ENCODE peak calls at places on chromosomes 5 and 9, in eight cellular contexts. Y is HepG2, S is IMR-90, J is GM23248, K is keratinocyte, G is OCI-LY7, X is neuronal stem cell, W is H9. Q is an unnamed sample.

GRCh38 chr9:31389075-31389474 is 995.4 kb upstream of the ACO1 start:
- DNase-seq in Y (no peak), S (no peak), J (no peak), K (no peak), G (no peak), X (no peak), W (no peak), Q (no peak)

GRCh38 chr5:151130922-151131891 is 26.4 kb downstream of the ANXA6 start:
- DNase-seq in Y (no peak), S (peak), J (no peak), K (no peak), G (no peak), X (no peak), W (no peak), Q (no peak)

GRCh38 chr5:140408750-140409241 is 7.2 kb downstream of the ANKHD1 start:
- DNase-seq in Y (no peak), S (no peak), J (no peak), K (no peak), G (no peak), X (no peak), W (no peak), Q (peak)

GRCh38 chr5:80372780-80373179 is 35.1 kb upstream of the ZFYVE16 start:
- DNase-seq in Y (no peak), S (no peak), J (no peak), K (no peak), G (no peak), X (no peak), W (no peak), Q (no peak)

GRCh38 chr9:135906291-135907005 is 898 bp downstream of the CAMSAP1 start:
- DNase-seq in Y (no peak), S (peak), J (peak), K (no peak), G (peak), X (peak), W (no peak), Q (peak)

GRCh38 chr9:70165006-70165602 is 93.7 kb upstream of the SMC5 start:
- DNase-seq in Y (no peak), S (peak), J (no peak), K (no peak), G (no peak), X (peak), W (no peak), Q (no peak)

GRCh38 chr9:34958411-34958982 is 412 bp downstream of the PHF24 start:
- DNase-seq in Y (no peak), S (no peak), J (no peak), K (no peak), G (no peak), X (no peak), W (no peak), Q (no peak)

GRCh38 chr5:172766287-172767104 is 4.5 kb downstream of the DUSP1 start:
- DNase-seq in Y (peak), S (peak), J (peak), K (no peak), G (no peak), X (no peak), W (no peak), Q (peak)

GRCh38 chr9:79946718-79947117 is 375.0 kb downstream of the TLE4 start:
- DNase-seq in Y (no peak), S (peak), J (no peak), K (no peak), G (no peak), X (no peak), W (no peak), Q (no peak)

GRCh38 chr9:119003218-119003617 is 366.0 kb downstream of the BRINP1 start:
- DNase-seq in Y (no peak), S (peak), J (peak), K (no peak), G (no peak), X (no peak), W (no peak), Q (no peak)

GRCh38 chr5:170511550-170511949 is 7.7 kb downstream of the KCNIP1 start:
- DNase-seq in Y (no peak), S (no peak), J (no peak), K (no peak), G (no peak), X (no peak), W (no peak), Q (no peak)

GRCh38 chr9:127873886-127874285 is 3.6 kb downstream of the AK1 start:
- DNase-seq in Y (no peak), S (no peak), J (peak), K (no peak), G (no peak), X (no peak), W (no peak), Q (no peak)

DNA sequence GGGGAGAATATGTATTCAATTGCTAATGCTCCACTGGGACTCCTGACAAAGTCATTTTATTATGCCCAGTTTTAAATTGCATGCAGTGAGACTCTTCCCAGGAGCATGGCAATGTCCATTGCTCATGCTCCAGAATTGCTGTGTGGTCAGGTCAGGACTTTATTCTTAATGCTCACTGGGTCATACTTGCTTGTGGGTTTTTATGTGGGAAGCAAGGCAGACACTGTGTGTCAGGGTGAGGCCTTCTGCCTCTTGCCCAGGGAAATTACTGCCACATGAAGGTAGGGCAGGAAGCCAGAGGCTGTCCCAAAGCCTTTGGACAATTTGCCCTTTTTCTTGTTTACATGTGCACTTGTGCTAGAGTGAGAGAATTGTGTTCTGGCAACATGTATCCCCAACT is 164.6 kb upstream of the MEF2C start:
- DNase-seq in Y (no peak), S (no peak), J (peak), K (no peak), G (no peak), X (no peak), W (no peak), Q (peak)
- H2AFZ ChIP-seq in Y (no peak), S (no peak), J (no peak), K (no peak), G (no peak), X (no peak), W (no peak), Q (no peak)

GRCh38 chr5:59683311-59683710 is 210.2 kb downstream of the PDE4D start:
- DNase-seq in Y (no peak), S (no peak), J (no peak), K (no peak), G (no peak), X (no peak), W (no peak), Q (no peak)

GRCh38 chr5:59682542-59682941 is 211.0 kb downstream of the PDE4D start:
- DNase-seq in Y (no peak), S (no peak), J (no peak), K (no peak), G (no peak), X (no peak), W (no peak), Q (no peak)

GRCh38 chr5:59684388-59685003 is 209.0 kb downstream of the PDE4D start:
- DNase-seq in Y (no peak), S (no peak), J (no peak), K (no peak), G (no peak), X (no peak), W (no peak), Q (peak)

GRCh38 chr5:59685806-59686205 is 207.7 kb downstream of the PDE4D start:
- DNase-seq in Y (no peak), S (peak), J (peak), K (no peak), G (peak), X (no peak), W (no peak), Q (no peak)

GRCh38 chr5:59685131-59685530 is 208.4 kb downstream of the PDE4D start:
- DNase-seq in Y (no peak), S (no peak), J (no peak), K (no peak), G (no peak), X (no peak), W (no peak), Q (no peak)
- H2AFZ ChIP-seq in Y (no peak), S (no peak), J (no peak), K (no peak), G (peak), X (no peak), W (no peak), Q (no peak)

GRCh38 chr5:21236896-21237830 is 1249.2 kb upstream of the CDH18 start:
- DNase-seq in Y (no peak), S (no peak), J (no peak), K (peak), G (no peak), X (no peak), W (no peak), Q (peak)
- H2AFZ ChIP-seq in Y (no peak), S (no peak), J (no peak), K (no peak), G (no peak), X (no peak), W (no peak), Q (no peak)

GRCh38 chr5:134088994-134089560 is 25.4 kb upstream of the TCF7 start:
- DNase-seq in Y (no peak), S (no peak), J (no peak), K (no peak), G (no peak), X (no peak), W (no peak), Q (peak)
- H2AFZ ChIP-seq in Y (no peak), S (no peak), J (no peak), K (no peak), G (no peak), X (peak), W (no peak), Q (no peak)

GRCh38 chr5:68550031-68550430 is 334.5 kb downstream of the PIK3R1 start:
- DNase-seq in Y (no peak), S (no peak), J (no peak), K (no peak), G (no peak), X (no peak), W (no peak), Q (no peak)
- H2AFZ ChIP-seq in Y (no peak), S (no peak), J (no peak), K (no peak), G (no peak), X (no peak), W (no peak), Q (no peak)

DNA sequence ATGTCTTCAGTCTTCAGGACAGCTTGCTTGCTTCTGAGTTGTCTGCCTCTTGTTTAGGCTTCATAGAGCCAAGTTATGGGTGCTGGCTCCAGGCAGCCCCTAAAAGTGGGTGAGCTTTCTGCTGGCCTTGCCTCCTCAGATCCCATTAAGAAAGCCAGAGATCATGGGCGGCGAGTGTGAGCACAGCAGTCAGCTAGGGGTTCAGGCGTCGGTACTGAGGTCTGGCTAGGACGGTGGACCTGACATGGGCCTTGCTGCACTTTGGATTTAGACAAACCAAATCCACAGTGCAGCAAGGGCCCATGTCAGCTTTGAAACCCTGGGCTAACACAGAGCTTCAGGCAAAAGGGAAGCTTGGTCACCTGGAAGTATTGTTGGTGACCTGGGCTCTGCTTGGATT is 17.6 kb downstream of the PSAT1 start:
- DNase-seq in Y (no peak), S (no peak), J (no peak), K (no peak), G (no peak), X (no peak), W (no peak), Q (no peak)
- H2AFZ ChIP-seq in Y (no peak), S (no peak), J (no peak), K (no peak), G (no peak), X (no peak), W (no peak), Q (no peak)

DNA sequence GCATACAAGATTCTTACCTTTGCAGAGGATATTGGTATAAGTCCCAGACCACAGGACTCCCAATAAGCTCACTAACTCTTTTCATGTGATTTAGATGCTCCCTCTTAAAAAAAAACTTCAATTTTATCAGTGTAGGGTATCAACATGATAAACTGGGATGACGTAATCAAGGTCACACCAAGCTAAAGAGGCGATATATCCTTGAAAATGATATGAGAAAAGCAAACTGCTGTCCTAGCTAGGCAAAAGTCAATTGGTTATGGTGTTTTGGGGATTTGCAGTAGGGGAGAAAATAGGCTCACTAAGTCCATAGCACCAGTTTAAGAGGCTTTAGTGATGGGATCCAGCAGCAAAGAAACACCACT is 354.4 kb downstream of the DIRAS2 start:
- DNase-seq in Y (no peak), S (no peak), J (no peak), K (no peak), G (no peak), X (no peak), W (no peak), Q (no peak)
- H2AFZ ChIP-seq in Y (no peak), S (no peak), J (no peak), K (no peak), G (no peak), X (no peak), W (no peak), Q (no peak)